ENCODE peak calls at places on chromosome 15, in four cellular contexts. Y is cardiac fibroblast, K is fibroblast of pulmonary artery, V is left ventricle myocardium inferior. E is an unnamed sample.

GRCh38 chr15:100115711-100116090 is 226.1 kb downstream of the ADAMTS17 start:
- DNase-seq in Y (peak), V (no peak), K (peak), E (peak)

GRCh38 chr15:55853134-55853533 is 110.2 kb upstream of the PRTG start:
- DNase-seq in K (no peak), Y (no peak), V (no peak), E (no peak)

GRCh38 chr15:39509941-39510845 is 70.7 kb upstream of the THBS1 start:
- DNase-seq in K (no peak), V (peak), Y (no peak), E (no peak)

GRCh38 chr15:31486906-31487695 is 160.5 kb downstream of the KLF13 start:
- DNase-seq in K (no peak), Y (no peak), V (no peak), E (no peak)

GRCh38 chr15:81948751-81949150 is 97.1 kb downstream of the MEX3B start:
- DNase-seq in V (no peak), K (no peak), Y (no peak), E (no peak)

GRCh38 chr15:43998607-43999006 is 171.8 kb downstream of the WDR76 start:
- DNase-seq in Y (peak), V (peak), K (peak), E (peak)

GRCh38 chr15:39313881-39314280 is 267.0 kb upstream of the THBS1 start:
- DNase-seq in K (no peak), Y (no peak), V (no peak), E (no peak)

GRCh38 chr15:40722354-40722753 is 27.4 kb downstream of the RAD51 start:
- DNase-seq in V (no peak), K (no peak), Y (no peak), E (no peak)

GRCh38 chr15:29675791-29676301 is 146.4 kb downstream of the TJP1 start:
- DNase-seq in V (no peak), Y (no peak), K (no peak), E (no peak)

GRCh38 chr15:76075060-76075459 is 15.3 kb downstream of the TMEM266 start:
- DNase-seq in V (no peak), K (no peak), Y (no peak), E (no peak)

GRCh38 chr15:67082007-67082536 is 16.7 kb downstream of the SMAD3 start:
- DNase-seq in K (no peak), V (no peak), Y (no peak), E (no peak)

DNA sequence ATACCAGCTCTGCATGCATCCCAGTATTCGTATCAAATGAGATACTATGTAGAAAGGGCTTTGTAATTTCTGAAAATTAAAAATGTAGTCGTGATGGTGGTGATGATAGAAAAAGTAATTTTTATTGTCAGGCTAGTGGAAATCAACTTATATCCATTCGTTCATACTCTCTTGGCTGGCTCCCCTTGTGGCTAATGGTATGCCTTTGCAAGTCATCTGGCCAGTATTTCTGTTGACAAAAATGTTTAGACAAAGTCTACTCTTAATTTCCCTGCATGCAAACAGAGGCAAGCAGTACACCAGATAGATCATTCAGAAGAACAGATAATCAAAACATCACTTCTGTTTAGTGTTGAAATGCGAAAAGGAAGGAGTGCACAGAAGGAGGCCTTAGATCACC is 49.6 kb upstream of the DUT start:
- DNase-seq in Y (no peak), K (no peak), V (no peak), E (no peak)
- TF ChIP-seq CTCF in Y (peak), K (no peak), V (no peak), E (no peak)

GRCh38 chr15:91941871-91942270 is 88.4 kb downstream of the SLCO3A1 start:
- DNase-seq in Y (peak), V (no peak), K (peak), E (peak)

GRCh38 chr15:91945385-91945784 is 91.9 kb downstream of the SLCO3A1 start:
- DNase-seq in K (no peak), V (no peak), Y (no peak), E (no peak)

GRCh38 chr15:91944334-91944733 is 90.8 kb downstream of the SLCO3A1 start:
- DNase-seq in K (no peak), Y (no peak), V (no peak), E (no peak)

GRCh38 chr15:91940466-91941381 is 87.2 kb downstream of the SLCO3A1 start:
- DNase-seq in K (no peak), V (no peak), Y (no peak), E (no peak)

DNA sequence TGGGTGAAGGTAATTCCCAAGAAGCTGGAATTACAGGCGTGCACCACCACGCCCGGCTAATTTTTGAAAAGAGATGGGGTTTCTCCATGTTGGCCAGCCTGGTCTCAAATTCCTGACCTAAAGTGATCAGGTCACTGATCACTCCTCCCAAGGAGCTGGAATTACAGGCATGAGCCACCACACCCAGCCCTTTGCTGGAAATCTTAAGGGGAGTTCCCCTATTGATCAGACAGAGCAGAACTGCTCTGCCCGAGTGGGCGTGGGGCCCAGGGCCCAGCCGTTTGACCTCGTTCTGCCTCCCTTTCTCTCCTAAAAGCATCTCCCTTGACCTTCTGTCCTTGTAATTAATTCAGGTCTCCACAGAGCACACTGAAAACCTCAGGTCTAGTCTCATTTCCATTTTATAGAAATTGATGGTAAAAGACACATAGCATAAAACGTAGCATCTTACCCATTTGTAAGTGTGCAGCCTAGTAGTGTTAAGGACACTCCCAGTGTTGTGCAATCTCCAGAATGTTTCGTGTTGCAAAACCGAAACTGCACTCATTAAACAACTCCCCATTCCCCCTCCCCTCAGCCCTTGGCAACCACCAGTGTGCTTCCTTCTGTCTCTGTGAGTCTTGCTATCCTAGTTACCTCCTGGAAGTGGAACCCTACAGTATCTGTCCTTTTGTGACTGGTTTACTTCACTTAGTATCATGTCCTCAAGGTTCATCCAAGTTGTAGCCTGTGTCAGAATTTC is 89.3 kb downstream of the SLCO3A1 start:
- DNase-seq in K (peak), V (peak), Y (peak), E (peak)
- H3K4me3 ChIP-seq in K (peak), V (peak), Y (peak), E (peak)

DNA sequence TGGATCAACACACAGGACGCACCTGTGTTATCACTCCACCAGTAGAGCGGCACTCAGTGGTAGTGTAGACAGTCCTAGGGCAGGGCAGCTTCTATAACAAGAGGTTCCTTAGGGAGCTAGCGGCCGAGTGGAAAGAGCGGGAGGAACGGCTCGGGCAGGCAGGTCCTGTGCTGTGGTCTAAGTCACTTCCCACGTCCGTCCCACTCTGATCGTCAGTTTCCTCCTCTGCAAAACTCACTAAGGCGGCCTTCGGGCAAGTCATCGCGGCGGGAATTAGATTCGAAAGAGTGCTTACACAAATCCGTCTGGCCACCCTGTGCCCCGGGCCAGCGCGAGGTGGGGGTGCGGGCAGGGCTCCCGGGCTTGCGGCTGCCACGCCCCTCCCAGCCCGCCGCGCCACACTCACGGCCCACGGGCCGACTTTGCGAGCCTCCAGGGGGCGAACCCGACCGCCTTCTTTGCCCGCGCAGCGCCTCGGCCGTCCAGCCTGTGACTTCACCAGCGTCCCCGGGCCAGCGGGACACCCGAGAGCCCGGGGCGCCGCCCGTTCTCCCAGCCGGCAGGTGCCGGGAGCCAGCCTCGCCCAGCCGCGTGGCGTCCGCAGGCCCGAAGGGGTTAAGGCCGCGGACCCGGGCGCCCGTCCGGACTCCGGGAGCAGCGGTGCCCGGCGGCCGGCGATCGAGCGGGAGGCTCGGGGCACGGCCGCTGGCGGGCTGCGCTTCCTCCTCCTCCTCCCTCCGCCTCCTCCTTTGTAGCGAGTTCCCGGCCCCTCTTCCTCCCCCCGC is 426 bp upstream of the CORO2B start:
- DNase-seq in Y (peak), V (peak), K (peak), E (peak)
- TF ChIP-seq CTCF in Y (peak), V (peak), K (peak), E (peak)

GRCh38 chr15:70880781-70881180 is 11.5 kb downstream of the THAP10 start:
- DNase-seq in V (no peak), K (no peak), Y (no peak), E (no peak)
- H3K4me3 ChIP-seq in V (no peak), K (no peak), Y (no peak), E (no peak)

GRCh38 chr15:88954431-88955277 is 41.5 kb upstream of the MFGE8 start:
- DNase-seq in Y (peak), V (peak), K (peak), E (peak)
- TF ChIP-seq CTCF in Y (no peak), V (no peak), K (no peak), E (no peak)